ENCODE peak calls at places on chromosomes 3 and 15, in six cellular contexts. A, U, W, Y, L and N are unnamed samples.

GRCh38 chr3:58417075-58417474 is 16.6 kb downstream of the PDHB start:
- DNase-seq in A (no peak), U (no peak), W (no peak), Y (no peak), L (no peak), N (no peak)

GRCh38 chr3:80014576-80014975 is 246.8 kb upstream of the ROBO1 start:
- DNase-seq in A (no peak), U (no peak), W (no peak), Y (no peak), L (no peak), N (no peak)

GRCh38 chr3:13338996-13339395 is 81.1 kb downstream of the NUP210 start:
- DNase-seq in A (no peak), U (no peak), W (no peak), Y (no peak), L (no peak), N (no peak)

GRCh38 chr3:126685493-126685892 is 18.5 kb upstream of the CHCHD6 start:
- DNase-seq in A (no peak), U (no peak), W (no peak), Y (no peak), L (no peak), N (no peak)

GRCh38 chr3:8421711-8422110 is 79.9 kb upstream of the LMCD1 start:
- DNase-seq in A (no peak), U (no peak), W (no peak), Y (no peak), L (no peak), N (no peak)

GRCh38 chr3:32347286-32348125 is 44.1 kb upstream of the CMTM7 start:
- DNase-seq in A (no peak), U (no peak), W (peak; percentile 8), Y (no peak), L (no peak), N (no peak)

GRCh38 chr3:37903734-37904133 is 42.1 kb downstream of the CTDSPL start:
- DNase-seq in A (no peak), U (no peak), W (no peak), Y (no peak), L (no peak), N (no peak)

GRCh38 chr15:55766676-55767075 is 23.7 kb upstream of the PRTG start:
- DNase-seq in A (no peak), U (no peak), W (no peak), Y (no peak), L (no peak), N (no peak)

GRCh38 chr15:73685981-73686380 is 1.8 kb downstream of the CD276 start:
- DNase-seq in A (no peak), U (no peak), W (no peak), Y (no peak), L (no peak), N (no peak)

GRCh38 chr15:72135719-72136118 is 17.5 kb downstream of the SENP8 start:
- DNase-seq in A (no peak), U (no peak), W (peak; percentile 14), Y (no peak), L (no peak), N (peak; percentile 77)

GRCh38 chr3:161139686-161140085 is 34.5 kb upstream of the B3GALNT1 start:
- DNase-seq in A (no peak), U (no peak), W (no peak), Y (no peak), L (no peak), N (no peak)

GRCh38 chr3:117910820-117911524 is 1123.7 kb downstream of the IGSF11 start:
- DNase-seq in A (no peak), U (no peak), W (no peak), Y (no peak), L (no peak), N (no peak)

GRCh38 chr15:37081985-37082384 is 18.4 kb downstream of the MEIS2 start:
- DNase-seq in A (no peak), U (no peak), W (no peak), Y (no peak), L (no peak), N (no peak)

GRCh38 chr15:95825672-95826387 is 504.7 kb upstream of the NR2F2 start:
- DNase-seq in A (no peak), U (no peak), W (no peak), Y (no peak), L (no peak), N (peak; percentile 89)

GRCh38 chr3:53217175-53217574 is 38.6 kb downstream of the TKT start:
- DNase-seq in A (no peak), U (no peak), W (no peak), Y (no peak), L (no peak), N (no peak)

GRCh38 chr3:147419062-147419701 is 10.0 kb downstream of the ZIC1 start:
- DNase-seq in A (no peak), U (no peak), W (no peak), Y (no peak), L (no peak), N (no peak)

GRCh38 chr15:55685292-55685691 is 57.7 kb downstream of the PRTG start:
- DNase-seq in A (no peak), U (no peak), W (no peak), Y (no peak), L (no peak), N (no peak)